ENCODE peak calls at places on chromosome 10, in seven cellular contexts. D is colonic mucosa; U is T-helper 17 cell; K is GM23338; N is RWPE1; H is activated T-cell treated with anti-CD3 and anti-CD28 coated beads for 1 hour; S is T-helper 2 cell treated with Interferon-gamma antibody and Interleukin-4, amounts not matched to agents 5 μg/mL and 100 μg/mL, for 36 hours. F is an unnamed sample.

GRCh38 chr10:117532003-117532385 is 10.6 kb upstream of the EMX2 start:
- DNase-seq in D (no peak), U (no peak), K (no peak), N (no peak), H (no peak), S (no peak), F (no peak)

GRCh38 chr10:50394832-50395231 is 143.5 kb upstream of the ASAH2 start:
- DNase-seq in D (no peak), U (no peak), K (no peak), N (no peak), H (no peak), S (no peak), F (no peak)

GRCh38 chr10:110840225-110840922 is 31.4 kb upstream of the PDCD4 start:
- DNase-seq in D (peak), U (no peak), K (no peak), N (no peak), H (no peak), S (no peak), F (peak)

GRCh38 chr10:16527452-16527851 is 5.8 kb upstream of the C1QL3 start:
- DNase-seq in D (no peak), U (no peak), K (peak), N (no peak), H (no peak), S (no peak), F (no peak)

GRCh38 chr10:99346247-99346646 is 17.1 kb downstream of the CNNM1 start:
- DNase-seq in D (no peak), U (no peak), K (no peak), N (peak), H (no peak), S (no peak), F (peak)

GRCh38 chr10:87921934-87922688 is 58.7 kb downstream of the PTEN start:
- DNase-seq in D (no peak), U (no peak), K (peak), N (no peak), H (no peak), S (no peak), F (no peak)

GRCh38 chr10:119325131-119325530 is 117.8 kb downstream of the GRK5 start:
- DNase-seq in D (no peak), U (no peak), K (no peak), N (peak), H (no peak), S (no peak), F (no peak)

GRCh38 chr10:12588091-12588850 is 238.9 kb downstream of the CAMK1D start:
- DNase-seq in D (no peak), U (no peak), K (no peak), N (peak), H (no peak), S (peak), F (no peak)

GRCh38 chr10:114925675-114926204 is 12.3 kb upstream of the TRUB1 start:
- DNase-seq in D (no peak), U (no peak), K (no peak), N (peak), H (no peak), S (peak), F (peak)

GRCh38 chr10:130161331-130161730 is 25.1 kb downstream of the GLRX3 start:
- DNase-seq in D (no peak), U (no peak), K (no peak), N (no peak), H (no peak), S (no peak), F (no peak)

GRCh38 chr10:3395487-3395886 is 222.9 kb upstream of the PITRM1 start:
- DNase-seq in D (no peak), U (no peak), K (no peak), N (no peak), H (no peak), S (no peak), F (no peak)

GRCh38 chr10:68171539-68172080 is 60.3 kb downstream of the ATOH7 start:
- DNase-seq in D (no peak), U (no peak), K (no peak), N (no peak), H (no peak), S (no peak), F (no peak)

GRCh38 chr10:129601737-129602136 is 134.7 kb downstream of the MGMT start:
- DNase-seq in D (no peak), U (no peak), K (no peak), N (no peak), H (no peak), S (no peak), F (no peak)